ENCODE peak calls at places on chromosomes 11 and 22, in seven cellular contexts. N, J, D, C, P, G and Y are unnamed samples.

GRCh38 chr11:120815260-120816100 is 208.4 kb upstream of the TBCEL start:
- DNase-seq in N (no peak), J (no peak), D (peak), C (no peak), P (no peak), G (no peak), Y (no peak)

GRCh38 chr22:37672920-37673453 is 2.4 kb upstream of the LGALS1 start:
- DNase-seq in N (no peak), J (no peak), D (no peak), C (no peak), P (no peak), G (no peak), Y (no peak)

GRCh38 chr22:48936391-48936790 is 891.3 kb downstream of the BRD1 start:
- DNase-seq in N (no peak), J (no peak), D (no peak), C (no peak), P (no peak), G (no peak), Y (no peak)

GRCh38 chr11:21385669-21386068 is 716.3 kb downstream of the NELL1 start:
- DNase-seq in N (no peak), J (no peak), D (no peak), C (no peak), P (no peak), G (no peak), Y (peak)

GRCh38 chr11:96168623-96169022 is 174.4 kb downstream of the MAML2 start:
- DNase-seq in N (no peak), J (no peak), D (no peak), C (no peak), P (no peak), G (no peak), Y (peak)

GRCh38 chr11:121235057-121235456 is 57.5 kb upstream of the SC5D start:
- DNase-seq in N (no peak), J (no peak), D (no peak), C (peak), P (no peak), G (no peak), Y (no peak)

GRCh38 chr11:50412832-50413231 is 380.2 kb downstream of the OR4C45 start:
- DNase-seq in N (no peak), J (no peak), D (no peak), C (no peak), P (no peak), G (no peak), Y (no peak)

GRCh38 chr11:10655227-10655626 is 38.3 kb downstream of the IRAG1 start:
- DNase-seq in N (no peak), J (no peak), D (no peak), C (no peak), P (no peak), G (no peak), Y (no peak)

GRCh38 chr11:6319001-6319878 is 1.1 kb downstream of the CAVIN3 start:
- DNase-seq in N (no peak), J (peak), D (peak), C (peak), P (no peak), G (no peak), Y (peak)

GRCh38 chr22:50313600-50313999 is 6.2 kb upstream of the PLXNB2 start:
- DNase-seq in N (no peak), J (no peak), D (no peak), C (peak), P (no peak), G (no peak), Y (no peak)

GRCh38 chr11:77542296-77542695 is 47.5 kb upstream of the AQP11 start:
- DNase-seq in N (no peak), J (no peak), D (no peak), C (no peak), P (no peak), G (no peak), Y (no peak)

GRCh38 chr11:62713343-62713742 is 5.9 kb downstream of the GNG3 start:
- DNase-seq in N (no peak), J (no peak), D (no peak), C (peak), P (no peak), G (no peak), Y (peak)

GRCh38 chr11:1889941-1890855 is 1.5 kb downstream of the PRR33 start:
- DNase-seq in N (no peak), J (no peak), D (no peak), C (peak), P (no peak), G (no peak), Y (no peak)

GRCh38 chr22:29587938-29588699 is 7.2 kb upstream of the NIPSNAP1 start:
- DNase-seq in N (no peak), J (no peak), D (no peak), C (no peak), P (no peak), G (no peak), Y (peak)

GRCh38 chr22:39209756-39210155 is 35.0 kb downstream of the PDGFB start:
- DNase-seq in N (no peak), J (no peak), D (no peak), C (no peak), P (peak), G (no peak), Y (no peak)

GRCh38 chr11:92703431-92703830 is 266.0 kb upstream of the MTNR1B start:
- DNase-seq in N (no peak), J (no peak), D (no peak), C (no peak), P (no peak), G (no peak), Y (peak)

GRCh38 chr11:62508336-62509058 is 38.1 kb downstream of the AHNAK start:
- DNase-seq in N (peak), J (no peak), D (peak), C (peak), P (no peak), G (no peak), Y (peak)

GRCh38 chr22:22397292-22397870 is 111.2 kb downstream of the ZNF280B start:
- DNase-seq in N (no peak), J (no peak), D (no peak), C (no peak), P (no peak), G (no peak), Y (peak)

GRCh38 chr11:18264035-18264434 is 2.0 kb upstream of the SAA1 start:
- DNase-seq in N (no peak), J (no peak), D (no peak), C (no peak), P (no peak), G (no peak), Y (no peak)

GRCh38 chr11:38900156-38900679 is 2302.2 kb upstream of the RAG2 start:
- DNase-seq in N (no peak), J (no peak), D (no peak), C (no peak), P (no peak), G (no peak), Y (no peak)